ENCODE peak calls at places on chromosomes 1 and 21, in four cellular contexts. T, B, N and W are unnamed samples. For H3K9me2, the result is how much of the 10 kb centered on the place peaks cover.

GRCh38 chr1:22508329-22508728 is 55.0 kb upstream of the EPHA8 start:
- DNase-seq in B (no peak), T (no peak), N (no peak), W (no peak)

GRCh38 chr1:225915538-225915991 is 8.5 kb downstream of the PYCR2 start:
- DNase-seq in B (no peak), T (peak), N (no peak), W (no peak)

GRCh38 chr1:78038071-78038470 is 7.7 kb upstream of the GIPC2 start:
- DNase-seq in N (no peak), T (no peak), B (no peak), W (no peak)

GRCh38 chr1:204296431-204296988 is 63.2 kb downstream of the PLEKHA6 start:
- DNase-seq in B (no peak), N (no peak), T (no peak), W (no peak)

GRCh38 chr21:37673801-37674575 is 242.3 kb downstream of the KCNJ6 start:
- DNase-seq in N (no peak), B (no peak), T (peak), W (no peak)

GRCh38 chr1:202016022-202016624 is 5.7 kb downstream of the ELF3 start:
- DNase-seq in B (no peak), N (no peak), T (no peak), W (no peak)

GRCh38 chr1:106986603-106987002 is 69.9 kb upstream of the PRMT6 start:
- DNase-seq in N (no peak), T (no peak), B (no peak), W (no peak)

GRCh38 chr21:41374867-41375533 is 13.2 kb downstream of the MX2 start:
- DNase-seq in N (no peak), T (no peak), B (no peak), W (no peak)

GRCh38 chr1:157105988-157106812 is 6.6 kb upstream of the ETV3L start:
- DNase-seq in B (no peak), N (no peak), T (peak), W (no peak)

GRCh38 chr1:156591432-156592157 is at the start of gene NAXE:
- DNase-seq in T (peak), B (peak), N (no peak), W (peak)

GRCh38 chr21:39564200-39564599 is 48.5 kb upstream of the B3GALT5 start:
- DNase-seq in T (no peak), N (no peak), B (no peak), W (no peak)

GRCh38 chr1:7644906-7645750 is 126.0 kb upstream of the VAMP3 start:
- DNase-seq in B (no peak), T (no peak), N (no peak), W (no peak)

GRCh38 chr1:180580237-180580636 is 21.5 kb downstream of the OVAAL start:
- DNase-seq in N (no peak), B (no peak), T (peak), W (no peak)

GRCh38 chr1:205626216-205626615 is 5.6 kb downstream of the ELK4 start:
- DNase-seq in B (peak), N (no peak), T (no peak), W (peak)

GRCh38 chr1:203306970-203307541 is 1.7 kb downstream of the BTG2 start:
- DNase-seq in N (no peak), B (peak), T (peak), W (peak)

GRCh38 chr1:28196330-28196729 is 19.8 kb upstream of the PTAFR start:
- DNase-seq in B (no peak), N (no peak), T (no peak), W (no peak)

GRCh38 chr1:245700631-245701030 is 545.8 kb downstream of the KIF26B start:
- DNase-seq in B (no peak), N (no peak), T (no peak), W (no peak)

GRCh38 chr1:167482184-167482583 is 36.1 kb downstream of the CD247 start:
- DNase-seq in T (no peak), N (no peak), B (no peak), W (no peak)

GRCh38 chr1:39151267-39151666 is 53.2 kb upstream of the MACF1 start:
- DNase-seq in T (no peak), B (no peak), N (no peak), W (no peak)

GRCh38 chr1:206635983-206636354 is 633 bp downstream of the DYRK3 start:
- DNase-seq in T (no peak), B (no peak), N (no peak), W (peak)

GRCh38 chr1:152539901-152540300 is 25.6 kb downstream of the CRCT1 start:
- DNase-seq in N (no peak), T (no peak), B (no peak), W (no peak)
- H3K9me2 ChIP-seq in N (under half), T (under half), B (under half), W (under half)

GRCh38 chr1:114043046-114043445 is 63.8 kb downstream of the OLFML3 start:
- DNase-seq in T (no peak), B (no peak), N (no peak), W (no peak)
- H3K9me2 ChIP-seq in T (under half), B (under half), N (under half), W (under half)

GRCh38 chr1:213539464-213539863 is 448.3 kb upstream of the PROX1 start:
- DNase-seq in N (no peak), T (no peak), B (no peak), W (no peak)

GRCh38 chr1:213533125-213533524 is 454.6 kb upstream of the PROX1 start:
- DNase-seq in N (no peak), B (no peak), T (no peak), W (no peak)

GRCh38 chr1:213541641-213542040 is 446.1 kb upstream of the PROX1 start:
- DNase-seq in N (no peak), T (no peak), B (no peak), W (no peak)

GRCh38 chr1:213535679-213536078 is 452.1 kb upstream of the PROX1 start:
- DNase-seq in B (no peak), T (no peak), N (no peak), W (no peak)

GRCh38 chr1:213538251-213538650 is 449.5 kb upstream of the PROX1 start:
- DNase-seq in T (no peak), N (no peak), B (no peak), W (no peak)
- H3K9me2 ChIP-seq in T (under half), N (under half), B (under half), W (under half)

GRCh38 chr1:114043548-114043947 is 64.3 kb downstream of the OLFML3 start:
- DNase-seq in N (no peak), B (no peak), T (no peak), W (no peak)
- H3K9me2 ChIP-seq in N (under half), B (under half), T (under half), W (under half)

GRCh38 chr1:111832521-111833155 is 76.9 kb downstream of the DDX20 start:
- DNase-seq in N (no peak), T (no peak), B (no peak), W (no peak)

GRCh38 chr1:111833334-111833733 is 77.6 kb downstream of the DDX20 start:
- DNase-seq in B (no peak), N (no peak), T (peak), W (no peak)

GRCh38 chr1:111834956-111835355 is 79.3 kb downstream of the DDX20 start:
- DNase-seq in N (no peak), B (no peak), T (no peak), W (no peak)

GRCh38 chr1:111837398-111837797 is 81.7 kb downstream of the DDX20 start:
- DNase-seq in N (no peak), T (no peak), B (no peak), W (no peak)

GRCh38 chr1:111836111-111836510 is 80.4 kb downstream of the DDX20 start:
- DNase-seq in N (no peak), T (no peak), B (no peak), W (no peak)
- H3K9me2 ChIP-seq in N (under half), T (under half), B (under half), W (under half)